ENCODE peak calls at places on chromosome 19, in five cellular contexts. E is upper lobe of right lung; S is CD8-positive, alpha-beta T cell; J is fibroblast of pulmonary artery; U is natural killer cell. Y is an unnamed sample.

GRCh38 chr19:42344336-42344893 is 19.0 kb downstream of the MEGF8 start:
- DNase-seq in E (no peak), S (no peak), J (no peak), U (no peak), Y (no peak)

GRCh38 chr19:39506944-39507714 is 7.8 kb upstream of the SELENOV start:
- DNase-seq in E (no peak), S (peak; percentile 46), J (peak; percentile 67), U (no peak), Y (peak; percentile 89)

GRCh38 chr19:47446534-47447469 is 24.9 kb downstream of the SLC8A2 start:
- DNase-seq in E (peak; percentile 81), S (no peak), J (peak; percentile 15), U (no peak), Y (no peak)

GRCh38 chr19:53057904-53058579 is 13.5 kb downstream of the ERVV-2 start:
- DNase-seq in E (no peak), S (no peak), J (no peak), U (no peak), Y (peak; percentile 77)

GRCh38 chr19:14115761-14116160 is 1.8 kb downstream of the PRKACA start:
- DNase-seq in E (no peak), S (no peak), J (no peak), U (no peak), Y (no peak)

GRCh38 chr19:55305983-55306562 is 19.1 kb downstream of the TMEM150B start:
- DNase-seq in E (no peak), S (no peak), J (no peak), U (no peak), Y (no peak)

GRCh38 chr19:8233370-8233769 is 24.2 kb downstream of the CERS4 start:
- DNase-seq in E (no peak), S (no peak), J (no peak), U (no peak), Y (no peak)

GRCh38 chr19:18915639-18916038 is 3.5 kb downstream of the COPE start:
- DNase-seq in E (no peak), S (no peak), J (peak; percentile 56), U (no peak), Y (no peak)

GRCh38 chr19:20472854-20473253 is 92.7 kb downstream of the ZNF737 start:
- DNase-seq in E (no peak), S (no peak), J (no peak), U (no peak), Y (no peak)

GRCh38 chr19:55442372-55443044 is 592 bp downstream of the SHISA7 start:
- DNase-seq in E (no peak), S (peak; percentile 19), J (no peak), U (no peak), Y (no peak)

GRCh38 chr19:53394522-53394973 is 401 bp upstream of the ZNF765 start:
- DNase-seq in E (peak; percentile 68), S (peak; percentile 5), J (no peak), U (peak; percentile 16), Y (no peak)

GRCh38 chr19:42284066-42284501 is 15.0 kb downstream of the CIC start:
- DNase-seq in E (peak; percentile 94), S (peak; percentile 73), J (peak; percentile 81), U (peak; percentile 78), Y (peak; percentile 84)

GRCh38 chr19:575527-576506 is 3.4 kb downstream of the BSG start:
- DNase-seq in E (no peak), S (no peak), J (peak; percentile 52), U (no peak), Y (no peak)

GRCh38 chr19:47168065-47168464 is 37.4 kb downstream of the SAE1 start:
- DNase-seq in E (no peak), S (no peak), J (no peak), U (no peak), Y (no peak)

DNA sequence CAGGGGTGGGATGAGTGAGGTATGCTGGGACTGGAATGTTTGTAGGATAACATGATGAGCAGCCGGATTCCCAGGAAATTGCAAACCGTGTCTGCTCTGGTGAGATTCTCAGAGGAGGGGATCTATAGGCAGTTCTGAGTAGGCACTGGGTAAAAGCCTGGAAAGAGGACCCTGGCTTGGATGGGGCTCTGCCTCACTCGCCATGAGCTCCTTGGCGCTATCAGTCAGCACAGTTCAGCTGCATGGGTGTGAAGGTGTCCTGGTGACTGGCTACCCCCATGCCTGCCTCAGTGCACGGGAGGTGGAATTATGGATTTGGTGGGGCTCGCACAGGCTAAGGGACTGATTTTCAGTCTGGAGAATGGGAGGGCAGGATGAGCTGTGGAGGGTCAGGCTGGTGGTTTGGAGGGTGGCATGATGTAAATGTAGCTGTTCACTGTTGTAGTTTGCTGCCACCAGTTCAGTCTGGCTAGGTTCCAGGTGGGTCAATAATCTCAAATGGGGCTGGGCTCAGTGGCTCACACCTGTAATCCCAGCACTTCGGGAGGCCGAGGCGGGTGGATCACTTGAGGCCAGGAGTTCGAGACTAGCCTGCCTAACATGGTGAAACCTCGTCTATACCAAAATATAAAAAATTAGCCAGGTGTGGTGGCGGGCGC is 9.2 kb upstream of the ZNF627 start:
- DNase-seq in E (no peak), S (no peak), J (no peak), U (no peak), Y (no peak)
- TF ChIP-seq CTCF in E (no peak), S (peak; percentile 26), J (no peak), U (no peak), Y (no peak)

GRCh38 chr19:30693179-30693578 is 321.0 kb downstream of the ZNF536 start:
- DNase-seq in E (no peak), S (no peak), J (no peak), U (no peak), Y (no peak)

GRCh38 chr19:30694156-30694555 is 322.0 kb downstream of the ZNF536 start:
- DNase-seq in E (no peak), S (no peak), J (no peak), U (no peak), Y (no peak)

GRCh38 chr19:30695171-30695875 is 323.1 kb downstream of the ZNF536 start:
- DNase-seq in E (no peak), S (no peak), J (no peak), U (no peak), Y (no peak)

GRCh38 chr19:30699871-30700280 is 327.7 kb downstream of the ZNF536 start:
- DNase-seq in E (no peak), S (no peak), J (no peak), U (no peak), Y (no peak)

DNA sequence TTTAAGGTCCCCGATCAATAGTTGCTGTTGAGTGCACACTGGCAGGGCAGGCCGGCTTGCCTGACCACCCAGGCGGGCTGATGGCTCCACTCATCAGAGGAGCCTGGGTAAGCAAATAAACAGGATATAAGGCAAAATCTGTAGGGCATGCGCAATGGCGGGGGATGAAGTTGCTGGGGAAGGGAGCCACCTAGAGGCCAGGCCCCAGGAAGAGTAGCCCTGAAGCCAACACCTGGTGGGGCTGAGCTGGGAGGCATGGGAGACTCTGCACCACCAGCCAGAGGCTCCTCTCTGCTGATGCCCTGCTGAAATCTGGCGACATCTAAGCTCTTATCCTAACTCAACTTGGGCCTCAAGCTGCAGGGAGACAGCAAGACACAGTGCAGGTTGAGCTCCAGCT is 324.3 kb downstream of the ZNF536 start:
- DNase-seq in E (no peak), S (no peak), J (no peak), U (no peak), Y (peak; percentile 49)
- TF ChIP-seq CTCF in E (peak; percentile 34), S (no peak), J (peak; percentile 18), U (no peak), Y (peak; percentile 56)

GRCh38 chr19:57395710-57396109 is 6.1 kb downstream of the ZNF548 start:
- DNase-seq in E (no peak), S (no peak), J (no peak), U (no peak), Y (no peak)

GRCh38 chr19:57389194-57389729 is 392 bp upstream of the ZNF548 start:
- DNase-seq in E (no peak), S (no peak), J (no peak), U (no peak), Y (no peak)

DNA sequence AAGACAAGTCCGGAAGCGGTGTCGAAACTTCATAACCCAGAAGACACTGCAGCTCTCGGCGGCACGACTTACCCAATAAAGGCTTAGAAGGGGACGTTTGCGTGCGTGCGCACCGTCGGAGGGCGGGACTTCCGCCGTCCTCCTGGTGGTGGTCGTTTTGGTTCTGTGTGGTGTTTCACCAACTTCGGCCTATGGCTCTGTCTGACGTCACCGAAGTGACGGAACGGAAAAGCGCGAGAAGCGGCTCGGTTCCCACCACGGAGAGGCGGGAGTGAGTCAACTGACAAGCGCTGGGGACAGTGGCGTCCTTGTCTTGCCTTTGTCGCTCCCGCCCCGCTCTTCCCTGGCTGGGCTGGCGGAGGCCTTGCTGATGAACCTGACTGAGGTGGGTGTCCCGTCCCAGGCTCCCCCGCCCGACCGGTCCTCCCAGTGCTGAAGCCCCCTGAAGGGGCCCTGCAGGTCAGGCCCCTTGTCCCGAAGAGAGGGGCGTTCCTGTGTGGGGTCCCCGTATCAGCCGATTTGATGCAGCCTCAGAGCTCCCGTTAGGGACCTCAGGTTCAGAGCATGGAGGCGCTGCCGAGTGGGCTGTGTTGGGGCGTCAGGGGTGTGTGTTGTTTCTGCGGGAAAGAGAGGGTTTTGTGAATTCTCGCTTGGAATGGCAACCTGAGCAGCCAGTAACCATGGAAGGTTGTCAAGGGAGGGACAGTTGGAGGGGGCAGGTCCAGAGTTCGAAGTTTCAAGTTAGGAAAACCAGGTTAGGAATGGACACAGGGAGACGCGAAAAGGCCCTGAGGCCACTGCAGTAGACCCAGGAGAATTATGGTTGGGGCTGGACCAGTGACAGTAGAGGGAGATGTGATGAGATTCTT is at the start of gene ZNF548:
- DNase-seq in E (peak; percentile 97), S (peak; percentile 98), J (peak; percentile 100), U (peak; percentile 99), Y (peak; percentile 84)
- TF ChIP-seq CTCF in E (peak; percentile 13), S (no peak), J (peak; percentile 22), U (no peak), Y (peak; percentile 7)

GRCh38 chr19:40513345-40513678 is 46.5 kb downstream of the SPTBN4 start:
- DNase-seq in E (no peak), S (no peak), J (no peak), U (no peak), Y (no peak)

GRCh38 chr19:40512110-40512472 is 45.3 kb downstream of the SPTBN4 start:
- DNase-seq in E (no peak), S (no peak), J (no peak), U (no peak), Y (no peak)

GRCh38 chr19:40513741-40514315 is 47.0 kb downstream of the SPTBN4 start:
- DNase-seq in E (no peak), S (no peak), J (no peak), U (no peak), Y (no peak)

GRCh38 chr19:40511487-40511886 is 44.7 kb downstream of the SPTBN4 start:
- DNase-seq in E (no peak), S (no peak), J (no peak), U (no peak), Y (no peak)

DNA sequence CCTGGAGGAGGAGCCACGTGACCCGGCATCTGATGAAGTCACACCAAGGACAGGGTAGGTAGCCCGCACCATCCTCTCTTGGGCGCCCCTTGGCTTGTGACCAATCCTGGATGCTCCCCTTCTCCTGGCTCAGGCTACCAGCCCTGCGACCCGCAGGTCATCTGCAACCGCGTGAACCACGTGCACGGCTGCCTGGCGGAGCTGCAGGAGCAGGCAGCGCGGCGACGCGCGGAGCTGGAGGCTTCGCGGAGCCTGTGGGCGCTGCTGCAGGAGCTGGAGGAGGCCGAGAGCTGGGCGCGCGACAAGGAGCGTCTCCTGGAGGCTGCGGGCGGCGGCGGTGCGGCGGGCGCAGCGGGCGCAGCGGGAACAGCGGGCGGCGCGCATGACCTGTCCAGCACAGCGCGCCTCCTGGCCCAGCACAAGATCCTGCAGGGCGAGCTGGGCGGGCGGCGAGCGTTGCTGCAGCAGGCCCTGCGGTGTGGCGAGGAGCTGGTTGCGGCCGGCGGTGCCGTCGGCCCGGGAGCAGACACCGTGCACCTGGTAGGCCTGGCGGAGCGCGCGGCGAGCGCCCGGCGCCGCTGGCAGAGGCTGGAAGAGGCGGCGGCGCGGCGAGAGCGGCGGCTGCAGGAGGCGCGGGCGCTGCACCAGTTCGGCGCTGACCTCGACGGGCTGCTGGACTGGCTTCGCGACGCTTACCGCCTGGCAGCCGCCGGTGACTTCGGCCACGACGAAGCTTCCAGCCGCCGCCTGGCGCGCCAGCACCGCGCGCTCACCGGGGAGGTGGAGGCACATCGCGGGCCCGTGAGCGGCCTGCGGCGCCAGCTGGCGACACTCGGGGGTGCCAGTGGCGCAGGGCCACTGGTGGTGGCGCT is 45.9 kb downstream of the SPTBN4 start:
- DNase-seq in E (no peak), S (no peak), J (peak; percentile 9), U (no peak), Y (no peak)
- TF ChIP-seq CTCF in E (no peak), S (no peak), J (no peak), U (no peak), Y (peak; percentile 4)